ENCODE peak calls at places on chromosomes 2 and 18, in four cellular contexts. U is transverse colon, V is uterus, Z is breast epithelium. B is an unnamed sample.

GRCh38 chr2:174176898-174177297 is 71.4 kb downstream of the OLA1 start:
- DNase-seq in Z (no peak), V (no peak), U (no peak), B (no peak)

GRCh38 chr18:60543646-60544045 is 171.1 kb upstream of the MC4R start:
- DNase-seq in Z (no peak), U (no peak), V (no peak), B (no peak)

GRCh38 chr2:112199188-112199587 is 55.7 kb downstream of the ZC3H8 start:
- DNase-seq in U (no peak), Z (no peak), V (no peak), B (no peak)

GRCh38 chr2:28664120-28664842 is 87.3 kb upstream of the PPP1CB start:
- DNase-seq in Z (no peak), V (peak), U (peak), B (no peak)

GRCh38 chr2:128564131-128564530 is 245.5 kb upstream of the HS6ST1 start:
- DNase-seq in U (no peak), Z (no peak), V (no peak), B (no peak)

GRCh38 chr2:32732135-32732534 is 104.3 kb downstream of the TTC27 start:
- DNase-seq in Z (no peak), U (no peak), V (no peak), B (no peak)

GRCh38 chr2:191885650-191886049 is 38.8 kb upstream of the CAVIN2 start:
- DNase-seq in Z (no peak), V (no peak), U (no peak), B (no peak)

GRCh38 chr2:96085541-96086355 is 30.6 kb downstream of the ADRA2B start:
- DNase-seq in Z (peak), V (no peak), U (no peak), B (no peak)

GRCh38 chr2:64799592-64800252 is 146.0 kb upstream of the SERTAD2 start:
- DNase-seq in U (no peak), Z (no peak), V (no peak), B (no peak)

GRCh38 chr18:67199993-67200617 is 316.4 kb downstream of the DSEL start:
- DNase-seq in U (no peak), V (no peak), Z (no peak), B (no peak)

GRCh38 chr2:144133881-144134280 is 386.0 kb downstream of the ZEB2 start:
- DNase-seq in Z (no peak), U (no peak), V (no peak), B (no peak)

GRCh38 chr2:172342611-172343010 is 84.8 kb upstream of the ITGA6 start:
- DNase-seq in U (no peak), Z (no peak), V (no peak), B (no peak)

GRCh38 chr2:99879481-99879880 is 262.9 kb downstream of the AFF3 start:
- DNase-seq in V (no peak), U (no peak), Z (no peak), B (no peak)

GRCh38 chr2:85843543-85843942 is 45.2 kb downstream of the ST3GAL5 start:
- DNase-seq in Z (no peak), V (no peak), U (no peak), B (no peak)

GRCh38 chr2:122764019-122764418 is 1008.6 kb downstream of the TSN start:
- DNase-seq in Z (no peak), V (no peak), U (no peak), B (no peak)

GRCh38 chr2:86661333-86661732 is 37.7 kb upstream of the RNF103 start:
- DNase-seq in U (no peak), Z (no peak), V (no peak), B (no peak)

GRCh38 chr2:163779970-163780597 is 44.3 kb upstream of the FIGN start:
- DNase-seq in Z (no peak), V (no peak), U (no peak), B (no peak)

GRCh38 chr2:201996006-201996405 is 37.6 kb upstream of the FZD7 start:
- DNase-seq in V (no peak), U (no peak), Z (no peak), B (no peak)

GRCh38 chr2:133438026-133438425 is 130.2 kb downstream of the NCKAP5 start:
- DNase-seq in Z (no peak), V (no peak), U (no peak), B (no peak)

GRCh38 chr2:201116115-201116958 is at the start of gene CFLAR:
- DNase-seq in U (peak), V (peak), Z (peak), B (peak)

GRCh38 chr18:5903386-5903785 is 8.1 kb upstream of the TMEM200C start:
- DNase-seq in V (no peak), Z (no peak), U (no peak), B (no peak)

DNA sequence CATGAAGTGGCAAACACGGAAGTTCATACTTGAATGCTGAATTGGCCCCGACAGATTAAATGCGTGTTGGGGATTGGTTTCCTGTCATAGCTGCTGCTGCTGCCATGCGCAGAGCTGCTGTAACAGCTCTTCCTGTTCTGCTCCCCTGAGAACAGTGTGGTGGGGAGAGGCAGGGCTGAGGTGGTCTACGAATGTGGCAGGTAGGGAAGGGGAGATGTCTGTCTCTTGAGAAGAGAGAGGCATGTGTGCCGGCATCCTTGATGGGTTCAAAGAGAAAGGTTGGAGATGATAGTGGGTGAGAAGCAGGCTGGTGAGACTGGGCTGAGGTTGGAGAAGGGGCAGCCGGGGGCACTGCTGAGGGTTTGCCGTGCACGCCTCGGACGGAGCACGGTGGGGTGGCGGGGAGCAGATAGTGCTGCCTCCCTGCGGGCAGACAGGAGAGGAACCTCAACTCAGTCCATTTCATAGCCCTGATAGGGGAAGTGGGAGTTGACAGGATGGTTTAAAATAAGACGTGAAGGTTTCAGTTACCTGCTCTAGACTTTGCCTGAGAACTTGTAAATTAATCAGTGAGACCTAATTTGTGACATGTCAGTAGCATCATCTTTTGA is 46.1 kb downstream of the TMEM185B start:
- DNase-seq in V (no peak), Z (no peak), U (peak), B (no peak)
- TF ChIP-seq POLR2A in V (no peak), Z (no peak), U (peak), B (no peak)

GRCh38 chr2:46984642-46985476 is 69.3 kb upstream of the MCFD2 start:
- DNase-seq in Z (no peak), V (peak), U (peak), B (peak)
- TF ChIP-seq POLR2A in Z (no peak), V (no peak), U (no peak), B (no peak)

GRCh38 chr2:26876260-26876659 is 28.3 kb downstream of the DPYSL5 start:
- DNase-seq in V (no peak), U (no peak), Z (no peak), B (no peak)

GRCh38 chr2:26875808-26876207 is 27.9 kb downstream of the DPYSL5 start:
- DNase-seq in U (no peak), V (no peak), Z (no peak), B (no peak)

GRCh38 chr2:26873584-26873983 is 25.7 kb downstream of the DPYSL5 start:
- DNase-seq in U (no peak), Z (no peak), V (no peak), B (no peak)

GRCh38 chr2:26875083-26875634 is 27.2 kb downstream of the DPYSL5 start:
- DNase-seq in Z (no peak), U (no peak), V (no peak), B (no peak)

DNA sequence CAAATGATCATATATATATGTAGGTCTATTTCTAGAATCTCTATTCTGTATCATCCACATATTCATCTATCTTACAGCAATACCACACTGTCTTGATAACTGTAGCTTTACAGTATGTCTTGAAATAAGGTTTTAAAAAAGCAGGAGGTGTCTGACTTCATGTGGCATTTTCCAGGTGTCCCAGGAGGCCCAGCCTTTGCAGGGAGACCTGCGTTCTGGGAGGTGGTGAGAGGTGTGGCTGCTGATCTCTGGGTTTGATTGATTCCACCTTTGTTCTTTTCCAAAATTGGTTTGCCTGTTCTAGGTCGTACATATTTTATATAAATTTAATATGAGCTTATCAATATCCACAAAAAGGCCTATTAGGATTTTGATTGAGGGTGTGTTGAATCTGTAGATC is 26.6 kb downstream of the DPYSL5 start:
- DNase-seq in Z (no peak), V (no peak), U (no peak), B (no peak)
- TF ChIP-seq POLR2A in Z (no peak), V (no peak), U (no peak), B (no peak)

GRCh38 chr2:42101641-42102605 is 54.1 kb downstream of the PKDCC start:
- DNase-seq in U (peak), V (peak), Z (no peak), B (peak)
- TF ChIP-seq POLR2A in U (no peak), V (no peak), Z (no peak), B (no peak)

B was measured in H54.